ENCODE peak calls at places on chromosomes 7 and 10, in eight cellular contexts. K, L, B, Y, C, X, Z and J are unnamed samples.

GRCh38 chr10:88851706-88852105 is at the start of gene ANKRD22:
- ATAC-seq in C (peak), K (peak), Z (peak), Y (no peak), L (no peak), X (peak), B (no peak), J (no peak)

GRCh38 chr7:139860090-139860773 is 31.2 kb downstream of the TBXAS1 start:
- ATAC-seq in Y (no peak), Z (peak), L (no peak), B (no peak), X (peak), K (peak), C (peak), J (peak)

GRCh38 chr7:102154425-102154824 is 132.2 kb upstream of the SH2B2 start:
- ATAC-seq in Z (no peak), L (no peak), K (no peak), B (no peak), X (no peak), C (no peak), Y (no peak), J (no peak)

GRCh38 chr10:29535778-29536459 is 98.9 kb downstream of the SVIL start:
- ATAC-seq in X (no peak), C (peak), K (peak), B (no peak), Z (no peak), Y (no peak), L (no peak), J (no peak)

GRCh38 chr10:84552478-84552877 is 224.1 kb downstream of the CCSER2 start:
- ATAC-seq in Z (no peak), Y (no peak), L (no peak), K (no peak), X (no peak), B (no peak), C (no peak), J (no peak)

GRCh38 chr10:35822316-35822715 is 180.2 kb upstream of the FZD8 start:
- ATAC-seq in Y (no peak), C (peak), X (peak), Z (no peak), B (no peak), K (peak), L (no peak), J (peak)

GRCh38 chr7:116633131-116633988 is 38.6 kb upstream of the MET start:
- ATAC-seq in L (no peak), C (no peak), Z (no peak), Y (no peak), X (no peak), B (no peak), K (no peak), J (peak)

GRCh38 chr10:23715363-23715762 is 276.5 kb downstream of the OTUD1 start:
- ATAC-seq in K (no peak), C (no peak), L (no peak), B (no peak), Z (no peak), X (no peak), Y (no peak), J (no peak)

GRCh38 chr10:63885159-63885558 is 364.0 kb downstream of the REEP3 start:
- ATAC-seq in K (peak), Z (no peak), Y (no peak), C (no peak), L (peak), B (no peak), X (no peak), J (no peak)

GRCh38 chr7:106823631-106824030 is 41.5 kb upstream of the PIK3CG start:
- ATAC-seq in Y (no peak), K (no peak), X (no peak), C (no peak), L (no peak), Z (no peak), B (no peak), J (no peak)

GRCh38 chr10:114168450-114169009 is 5.5 kb downstream of the CCDC186 start:
- ATAC-seq in B (no peak), X (no peak), Y (no peak), Z (no peak), L (no peak), C (no peak), K (no peak), J (no peak)

GRCh38 chr7:6530626-6531491 is 20.4 kb downstream of the GRID2IP start:
- ATAC-seq in K (peak), L (peak), X (no peak), Y (peak), B (peak), C (no peak), Z (peak), J (peak)

GRCh38 chr7:151592868-151593486 is 73.3 kb upstream of the RHEB start:
- ATAC-seq in B (no peak), K (no peak), Z (no peak), C (no peak), L (no peak), Y (no peak), X (peak), J (no peak)

GRCh38 chr10:106931159-106931852 is 233.2 kb downstream of the SORCS1 start:
- ATAC-seq in C (no peak), L (no peak), Y (no peak), X (no peak), Z (peak), K (peak), B (no peak), J (peak)

GRCh38 chr7:114423218-114423496 is 8.5 kb downstream of the FOXP2 start:
- ATAC-seq in K (no peak), Z (no peak), C (no peak), B (no peak), X (no peak), L (no peak), Y (no peak), J (no peak)

GRCh38 chr7:47497367-47498096 is 84.4 kb downstream of the TNS3 start:
- ATAC-seq in Z (peak), L (peak), Y (no peak), X (no peak), C (no peak), K (peak), B (no peak), J (peak)

GRCh38 chr10:131928248-131929095 is 27.7 kb downstream of the PPP2R2D start:
- ATAC-seq in K (peak), C (no peak), Z (no peak), L (peak), X (no peak), B (no peak), Y (peak), J (peak)

GRCh38 chr7:73721237-73721848 is 1.9 kb upstream of the STX1A start:
- ATAC-seq in C (peak), Z (peak), B (no peak), Y (no peak), X (peak), K (peak), L (no peak), J (no peak)

GRCh38 chr7:134737561-134738353 is 41.7 kb upstream of the CALD1 start:
- ATAC-seq in C (peak), Y (no peak), X (no peak), B (no peak), K (peak), L (peak), Z (no peak), J (peak)

GRCh38 chr10:8346861-8347260 is 292.4 kb downstream of the GATA3 start:
- ATAC-seq in Y (no peak), L (no peak), Z (no peak), K (no peak), X (no peak), B (no peak), C (no peak), J (no peak)

GRCh38 chr7:132207211-132207610 is 369.1 kb downstream of the PLXNA4 start:
- ATAC-seq in Z (no peak), X (no peak), B (no peak), L (no peak), C (peak), K (no peak), Y (no peak), J (no peak)

GRCh38 chr10:92574545-92575377 is 868 bp upstream of the IDE start:
- ATAC-seq in L (peak), Y (peak), C (peak), X (no peak), Z (peak), B (peak), K (peak), J (peak)

GRCh38 chr10:114288424-114289095 is 49.5 kb downstream of the VWA2 start:
- ATAC-seq in Y (no peak), K (no peak), L (no peak), C (no peak), Z (no peak), B (no peak), X (no peak), J (no peak)

GRCh38 chr7:43302211-43302711 is 189.8 kb downstream of the HECW1 start:
- ATAC-seq in Z (no peak), L (peak), B (peak), K (no peak), Y (no peak), C (no peak), X (no peak), J (no peak)

GRCh38 chr10:103733002-103733419 is 122.4 kb downstream of the SH3PXD2A start:
- ATAC-seq in K (peak), X (no peak), C (no peak), L (no peak), B (no peak), Y (no peak), Z (no peak), J (no peak)

GRCh38 chr10:14873090-14873760 is 5.4 kb upstream of the SUV39H2 start:
- ATAC-seq in L (no peak), K (no peak), Y (no peak), Z (no peak), B (no peak), X (no peak), C (no peak), J (no peak)

GRCh38 chr7:149087366-149087765 is 3.2 kb downstream of the ZNF786 start:
- ATAC-seq in L (no peak), X (no peak), Z (no peak), C (no peak), B (no peak), K (no peak), Y (no peak), J (no peak)

GRCh38 chr7:105594034-105594433 is 12.7 kb upstream of the EFCAB10 start:
- ATAC-seq in B (no peak), K (no peak), Y (no peak), C (no peak), L (no peak), Z (peak), X (no peak), J (peak)

GRCh38 chr10:119233123-119233820 is 25.9 kb downstream of the GRK5 start:
- ATAC-seq in C (peak), L (peak), X (no peak), K (no peak), Y (no peak), B (no peak), Z (no peak), J (no peak)

GRCh38 chr7:150631084-150631824 is 931 bp downstream of the GIMAP6 start:
- ATAC-seq in K (peak), X (peak), L (peak), B (peak), Y (peak), Z (peak), C (peak), J (no peak)

GRCh38 chr10:118840071-118840775 is 85.5 kb upstream of the CACUL1 start:
- ATAC-seq in Y (no peak), L (peak), B (no peak), C (no peak), K (no peak), Z (no peak), X (no peak), J (no peak)

GRCh38 chr7:134827436-134827835 is 48.0 kb downstream of the CALD1 start:
- ATAC-seq in Z (no peak), B (no peak), Y (no peak), L (no peak), K (no peak), X (peak), C (peak), J (no peak)

GRCh38 chr7:29207023-29207422 is 12.4 kb downstream of the CHN2 start:
- ATAC-seq in K (no peak), B (peak), Z (no peak), C (no peak), X (no peak), L (peak), Y (peak), J (no peak)

GRCh38 chr7:44735403-44736165 is 13.1 kb upstream of the ZMIZ2 start:
- ATAC-seq in X (no peak), L (peak), K (no peak), C (no peak), B (no peak), Z (no peak), Y (peak), J (peak)

GRCh38 chr7:50265968-50266694 is 38.4 kb upstream of the IKZF1 start:
- ATAC-seq in C (no peak), X (no peak), Z (peak), B (peak), Y (peak), L (no peak), K (no peak), J (no peak)